ENCODE peak calls at places on chromosomes 1 and 21, in five cellular contexts. G, R, C, D and V are unnamed samples.

GRCh38 chr1:61221642-61222041 is 139.3 kb downstream of the NFIA start:
- DNase-seq in G (no peak), C (no peak), R (no peak), D (no peak), V (no peak)

GRCh38 chr1:227070638-227071285 is 130.7 kb downstream of the COQ8A start:
- DNase-seq in G (no peak), C (no peak), D (no peak), R (no peak), V (no peak)

GRCh38 chr1:156816561-156817328 is at the start of gene SH2D2A:
- DNase-seq in G (no peak), R (no peak), C (peak), D (no peak), V (peak)

GRCh38 chr1:50181027-50181663 is 72.4 kb downstream of the ELAVL4 start:
- DNase-seq in D (no peak), G (no peak), R (no peak), C (no peak), V (no peak)

GRCh38 chr1:26031903-26032220 is 10.3 kb downstream of the EXTL1 start:
- DNase-seq in C (no peak), G (no peak), D (no peak), R (no peak), V (no peak)

GRCh38 chr1:40014812-40015594 is 25.5 kb upstream of the CAP1 start:
- DNase-seq in G (peak), C (no peak), D (peak), R (no peak), V (no peak)

GRCh38 chr21:38244885-38245869 is 11.6 kb upstream of the KCNJ15 start:
- DNase-seq in G (peak), R (no peak), D (peak), C (peak), V (no peak)

GRCh38 chr1:11692899-11693590 is 1.5 kb downstream of the DRAXIN start:
- DNase-seq in C (peak), R (no peak), G (peak), D (no peak), V (no peak)

GRCh38 chr21:16956824-16957223 is 556.0 kb upstream of the CXADR start:
- DNase-seq in R (no peak), D (no peak), C (no peak), G (no peak), V (no peak)

GRCh38 chr1:107433635-107434378 is 293.0 kb downstream of the NTNG1 start:
- DNase-seq in C (no peak), D (no peak), R (no peak), G (no peak), V (no peak)

GRCh38 chr1:19654386-19654785 is 10.3 kb downstream of the NBL1 start:
- DNase-seq in G (no peak), D (no peak), C (no peak), R (no peak), V (no peak)

GRCh38 chr1:31985430-31985829 is 28.2 kb upstream of the KHDRBS1 start:
- DNase-seq in D (no peak), C (no peak), R (no peak), G (no peak), V (no peak)

GRCh38 chr21:46626536-46627302 is 8.8 kb upstream of the PRMT2 start:
- DNase-seq in C (no peak), R (no peak), D (no peak), G (no peak), V (no peak)

GRCh38 chr1:7688659-7689058 is 82.4 kb upstream of the VAMP3 start:
- DNase-seq in C (no peak), D (no peak), R (no peak), G (no peak), V (no peak)